ENCODE peak calls at places on chromosomes 5 and 9, in seven cellular contexts. H is HepG2, C is SK-N-SH, E is K562, M is H1, D is GM12891, V is GM12878. Y is an unnamed sample.

GRCh38 chr5:5782402-5782801 is 359.9 kb downstream of the ICE1 start:
- DNase-seq in H (no peak), C (no peak), E (no peak), M (no peak), D (no peak), V (no peak), Y (no peak)

GRCh38 chr9:16482764-16483163 is 387.7 kb downstream of the BNC2 start:
- DNase-seq in H (no peak), C (no peak), E (no peak), M (no peak), D (no peak), V (no peak), Y (no peak)

GRCh38 chr9:36436909-36437308 is 36.8 kb upstream of the RNF38 start:
- DNase-seq in H (no peak), C (no peak), E (no peak), M (no peak), D (no peak), V (no peak), Y (no peak)

GRCh38 chr5:78287833-78288232 is 6.7 kb downstream of the AP3B1 start:
- DNase-seq in H (no peak), C (no peak), E (no peak), M (no peak), D (no peak), V (no peak), Y (no peak)

GRCh38 chr5:85929713-85930112 is 688.0 kb upstream of the COX7C start:
- DNase-seq in H (no peak), C (no peak), E (no peak), M (no peak), D (no peak), V (no peak), Y (no peak)

GRCh38 chr5:45113726-45114125 is 305.0 kb downstream of the MRPS30 start:
- DNase-seq in H (no peak), C (no peak), E (no peak), M (no peak), D (no peak), V (no peak), Y (no peak)

GRCh38 chr9:2385746-2386145 is 235.8 kb upstream of the VLDLR start:
- DNase-seq in H (no peak), C (no peak), E (no peak), M (no peak), D (no peak), V (no peak), Y (no peak)

GRCh38 chr5:173235499-173236394 is 741 bp upstream of the NKX2-5 start:
- DNase-seq in H (no peak), C (no peak), E (no peak), M (no peak), D (no peak), V (no peak), Y (no peak)

GRCh38 chr5:150485770-150486401 is 22.0 kb upstream of the NDST1 start:
- DNase-seq in H (no peak), C (peak), E (peak), M (peak), D (peak), V (no peak), Y (peak)

GRCh38 chr9:35294066-35294465 is 132.3 kb downstream of the UNC13B start:
- DNase-seq in H (no peak), C (no peak), E (no peak), M (no peak), D (no peak), V (no peak), Y (no peak)

GRCh38 chr5:127988149-127988755 is 95.3 kb upstream of the SLC12A2 start:
- DNase-seq in H (peak), C (no peak), E (no peak), M (no peak), D (no peak), V (no peak), Y (no peak)

GRCh38 chr5:150154618-150155134 is 969 bp downstream of the PDGFRB start:
- DNase-seq in H (no peak), C (no peak), E (no peak), M (no peak), D (no peak), V (no peak), Y (no peak)

GRCh38 chr5:130289132-130290088 is 385.1 kb downstream of the CHSY3 start:
- DNase-seq in H (no peak), C (no peak), E (no peak), M (no peak), D (no peak), V (no peak), Y (no peak)

GRCh38 chr9:103245369-103245768 is 250.2 kb downstream of the CYLC2 start:
- DNase-seq in H (no peak), C (no peak), E (no peak), M (no peak), D (no peak), V (no peak), Y (no peak)

GRCh38 chr5:35904443-35905132 is 33.8 kb downstream of the CAPSL start:
- DNase-seq in H (no peak), C (no peak), E (no peak), M (no peak), D (peak), V (peak), Y (no peak)
- TF ChIP-seq TAF1 in H (no peak), C (no peak), E (no peak), M (no peak), D (no peak), V (no peak), Y (no peak)

DNA sequence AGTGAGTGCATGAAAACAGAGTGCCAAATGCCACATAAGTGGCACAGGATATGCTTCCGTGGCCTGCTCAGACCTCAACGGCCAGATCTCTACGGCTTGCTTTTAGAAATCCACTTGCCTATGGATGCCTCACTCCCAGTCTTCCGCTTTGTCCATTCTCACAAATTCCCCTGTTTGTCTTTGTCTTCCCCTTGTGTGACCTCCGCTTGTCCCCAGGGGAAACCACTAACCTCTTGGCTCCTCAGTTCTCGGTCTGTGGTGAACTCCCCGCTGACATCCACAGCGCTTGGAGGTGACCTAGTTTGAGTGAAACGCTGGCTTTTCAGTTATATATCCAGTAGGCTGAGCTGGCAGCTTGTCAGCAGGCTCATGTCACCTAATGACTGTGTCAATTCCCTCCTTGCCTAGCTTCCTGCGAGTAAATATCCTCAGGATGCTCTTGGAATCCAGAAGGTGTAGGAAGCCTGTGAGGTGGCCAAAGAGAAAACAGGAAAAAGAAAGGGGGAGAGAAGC is 101.4 kb upstream of the SPRY4 start:
- DNase-seq in H (no peak), C (no peak), E (no peak), M (no peak), D (no peak), V (no peak), Y (no peak)
- TF ChIP-seq POLR2AphosphoS5 in H (no peak), C (no peak), E (no peak), M (no peak), D (no peak), V (no peak), Y (no peak)

GRCh38 chr9:125374443-125375309 is 113.0 kb downstream of the GAPVD1 start:
- DNase-seq in H (peak), C (peak), E (peak), M (peak), D (peak), V (peak), Y (peak)

GRCh38 chr9:125376261-125377226 is 114.9 kb downstream of the GAPVD1 start:
- DNase-seq in H (no peak), C (peak), E (no peak), M (no peak), D (no peak), V (no peak), Y (no peak)

GRCh38 chr9:125378778-125379177 is 117.2 kb downstream of the GAPVD1 start:
- DNase-seq in H (no peak), C (no peak), E (no peak), M (no peak), D (no peak), V (no peak), Y (no peak)

GRCh38 chr9:125377584-125378250 is 116.1 kb downstream of the GAPVD1 start:
- DNase-seq in H (no peak), C (no peak), E (no peak), M (no peak), D (no peak), V (no peak), Y (no peak)

DNA sequence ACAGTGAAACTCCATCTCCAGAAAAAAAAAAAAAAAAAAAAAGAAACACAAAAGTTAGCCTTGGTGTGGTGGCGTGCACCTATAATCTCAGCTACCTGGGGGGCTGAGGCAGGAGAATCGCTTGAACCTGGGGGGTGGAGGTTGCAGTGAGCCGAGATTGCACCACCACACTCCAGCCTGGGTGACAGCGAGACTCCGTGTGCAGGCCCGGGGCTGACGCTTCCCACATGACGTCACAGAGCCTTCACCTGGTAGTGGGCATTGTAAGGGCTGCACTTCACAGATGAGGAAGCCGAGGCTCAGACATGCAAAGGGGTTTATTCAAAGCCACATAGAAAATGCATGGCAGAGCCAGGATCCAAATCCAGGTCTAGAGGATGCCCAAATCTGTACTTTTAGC is 114.2 kb downstream of the GAPVD1 start:
- DNase-seq in H (no peak), C (no peak), E (no peak), M (no peak), D (no peak), V (no peak), Y (no peak)
- TF ChIP-seq TAF1 in H (no peak), C (no peak), E (no peak), M (no peak), D (no peak), V (no peak), Y (no peak)

GRCh38 chr5:140700177-140701144 is at the start of gene ZMAT2:
- DNase-seq in H (peak), C (peak), E (peak), M (peak), D (peak), V (peak), Y (peak)
- TF ChIP-seq POLR2AphosphoS5 in H (peak), C (peak), E (peak), M (peak), D (peak), V (peak), Y (peak)

DNA sequence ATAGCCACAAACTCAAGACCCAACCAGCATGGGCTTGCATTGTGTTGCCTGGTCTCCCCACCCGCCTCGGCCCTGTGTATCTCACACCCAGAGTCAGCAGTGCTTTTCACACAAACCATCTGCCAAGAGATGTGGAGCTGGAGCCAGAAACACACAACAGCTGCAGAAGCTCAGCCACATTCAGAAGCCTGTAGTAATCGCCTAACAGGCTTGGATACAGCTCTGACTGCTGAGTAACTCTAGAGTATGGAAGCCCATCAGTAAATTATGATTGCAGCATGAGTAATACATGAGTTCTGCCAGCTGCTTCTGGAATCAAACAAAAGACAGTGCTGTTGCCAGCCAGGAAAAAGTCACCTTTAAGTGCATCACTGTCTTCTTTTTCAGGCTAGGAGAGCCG is 16.0 kb downstream of the TEK start:
- DNase-seq in H (no peak), C (no peak), E (no peak), M (no peak), D (no peak), V (no peak), Y (no peak)
- TF ChIP-seq TAF1 in H (no peak), C (no peak), E (no peak), M (no peak), D (no peak), V (no peak), Y (no peak)

GRCh38 chr9:131818089-131818488 is 78.2 kb upstream of the RAPGEF1 start:
- DNase-seq in H (no peak), C (no peak), E (no peak), M (no peak), D (no peak), V (no peak), Y (no peak)
- TF ChIP-seq POLR2AphosphoS5 in H (no peak), C (no peak), E (no peak), M (no peak), D (no peak), V (no peak), Y (no peak)

GRCh38 chr5:122901346-122901745 is 55.9 kb downstream of the SNX24 start:
- DNase-seq in H (peak), C (no peak), E (no peak), M (no peak), D (no peak), V (no peak), Y (no peak)
- TF ChIP-seq TAF1 in H (no peak), C (no peak), E (no peak), M (no peak), D (no peak), V (no peak), Y (no peak)

GRCh38 chr5:178118345-178118744 is 5.0 kb downstream of the N4BP3 start:
- DNase-seq in H (no peak), C (no peak), E (no peak), M (no peak), D (no peak), V (no peak), Y (no peak)

GRCh38 chr5:178115835-178116405 is 2.6 kb downstream of the N4BP3 start:
- DNase-seq in H (no peak), C (no peak), E (peak), M (no peak), D (no peak), V (no peak), Y (no peak)

GRCh38 chr5:178117911-178118310 is 4.6 kb downstream of the N4BP3 start:
- DNase-seq in H (no peak), C (no peak), E (no peak), M (no peak), D (no peak), V (no peak), Y (no peak)

GRCh38 chr5:178115136-178115834 is 2.0 kb downstream of the N4BP3 start:
- DNase-seq in H (no peak), C (no peak), E (no peak), M (peak), D (no peak), V (no peak), Y (no peak)

GRCh38 chr5:178116406-178116885 is 3.1 kb downstream of the N4BP3 start:
- DNase-seq in H (no peak), C (peak), E (no peak), M (no peak), D (no peak), V (peak), Y (no peak)
- TF ChIP-seq POLR2AphosphoS5 in H (no peak), C (no peak), E (no peak), M (peak), D (peak), V (peak), Y (peak)

DNA sequence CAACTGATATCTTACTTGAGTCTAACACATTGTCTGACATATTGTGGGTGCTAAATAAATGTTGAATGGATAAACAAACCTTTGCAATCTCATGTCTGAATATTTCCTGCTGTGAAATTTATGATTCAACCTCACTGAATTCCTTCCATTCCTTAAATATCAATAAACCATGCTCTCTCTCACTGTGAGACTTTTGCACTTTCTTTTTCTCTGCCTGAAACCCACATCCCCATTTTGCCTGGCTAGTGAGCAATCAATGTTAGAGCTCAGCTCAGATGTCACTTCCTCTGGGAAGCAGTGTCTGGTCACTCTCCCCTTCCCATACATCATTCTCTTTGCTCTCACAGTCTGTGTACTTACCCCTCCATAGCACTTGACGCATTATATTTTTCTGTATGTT is 383.7 kb upstream of the TRPC7 start:
- DNase-seq in H (no peak), C (no peak), E (no peak), M (no peak), D (no peak), V (no peak), Y (no peak)
- TF ChIP-seq TAF1 in H (no peak), C (no peak), E (no peak), M (no peak), D (no peak), V (no peak), Y (no peak)

Y was measured in GM12892.